ENCODE peak calls at places on chromosomes 3 and 15, in ten cellular contexts. One of them, this sample, is unnamed.

GRCh38 chr15:88911766-88912118 is 1.4 kb downstream of the MFGE8 start:
- DNase-seq in ACHN: peak; percentile 10
- DNase-seq in HepG2: no peak
- DNase-seq in EL: no peak
- DNase-seq in AML-193: no peak
- DNase-seq in mesendoderm: peak; percentile 92
- DNase-seq in neuronal stem cell: no peak
- DNase-seq in AG10803: no peak
- DNase-seq in Right ventricle myocardium superior: peak; percentile 66
- DNase-seq in GF-D8: no peak
- DNase-seq in this sample: peak; percentile 84

GRCh38 chr3:107892960-107893359 is 197.9 kb downstream of the CD47 start:
- DNase-seq in Right ventricle myocardium superior: no peak
- DNase-seq in neuronal stem cell: no peak
- DNase-seq in AG10803: peak; percentile 35
- DNase-seq in AML-193: no peak
- DNase-seq in HepG2: no peak
- DNase-seq in GF-D8: no peak
- DNase-seq in EL: peak; percentile 73
- DNase-seq in mesendoderm: no peak
- DNase-seq in ACHN: no peak
- DNase-seq in this sample: no peak

GRCh38 chr3:55906896-55907295 is 419.8 kb upstream of the WNT5A start:
- DNase-seq in mesendoderm: no peak
- DNase-seq in HepG2: no peak
- DNase-seq in GF-D8: no peak
- DNase-seq in EL: no peak
- DNase-seq in Right ventricle myocardium superior: no peak
- DNase-seq in ACHN: no peak
- DNase-seq in neuronal stem cell: no peak
- DNase-seq in AML-193: no peak
- DNase-seq in AG10803: no peak
- DNase-seq in this sample: no peak

GRCh38 chr15:74983725-74984231 is 11.6 kb upstream of the SCAMP5 start:
- DNase-seq in mesendoderm: no peak
- DNase-seq in EL: no peak
- DNase-seq in GF-D8: no peak
- DNase-seq in neuronal stem cell: no peak
- DNase-seq in ACHN: peak; percentile 55
- DNase-seq in HepG2: no peak
- DNase-seq in AML-193: no peak
- DNase-seq in Right ventricle myocardium superior: no peak
- DNase-seq in AG10803: no peak
- DNase-seq in this sample: no peak

GRCh38 chr3:113531826-113532697 is at the start of gene SIDT1:
- DNase-seq in mesendoderm: peak; percentile 10
- DNase-seq in ACHN: peak; percentile 46
- DNase-seq in Right ventricle myocardium superior: no peak
- DNase-seq in EL: peak; percentile 35
- DNase-seq in AG10803: no peak
- DNase-seq in GF-D8: no peak
- DNase-seq in neuronal stem cell: peak; percentile 21
- DNase-seq in HepG2: no peak
- DNase-seq in AML-193: peak; percentile 59
- DNase-seq in this sample: peak; percentile 56

GRCh38 chr15:74265046-74265639 is 29.0 kb downstream of the CCDC33 start:
- DNase-seq in GF-D8: no peak
- DNase-seq in Right ventricle myocardium superior: no peak
- DNase-seq in AML-193: no peak
- DNase-seq in AG10803: peak; percentile 7
- DNase-seq in HepG2: peak; percentile 12
- DNase-seq in EL: peak; percentile 16
- DNase-seq in neuronal stem cell: peak; percentile 87
- DNase-seq in ACHN: peak; percentile 32
- DNase-seq in mesendoderm: peak; percentile 72
- DNase-seq in this sample: peak; percentile 79

GRCh38 chr3:138848696-138849095 is 14.0 kb upstream of the PIK3CB start:
- DNase-seq in Right ventricle myocardium superior: no peak
- DNase-seq in GF-D8: no peak
- DNase-seq in EL: no peak
- DNase-seq in AML-193: no peak
- DNase-seq in ACHN: no peak
- DNase-seq in neuronal stem cell: no peak
- DNase-seq in HepG2: no peak
- DNase-seq in AG10803: no peak
- DNase-seq in mesendoderm: no peak
- DNase-seq in this sample: no peak

GRCh38 chr3:31575448-31575847 is 42.7 kb downstream of the STT3B start:
- DNase-seq in ACHN: no peak
- DNase-seq in mesendoderm: no peak
- DNase-seq in EL: peak; percentile 1
- DNase-seq in neuronal stem cell: no peak
- DNase-seq in AML-193: no peak
- DNase-seq in AG10803: no peak
- DNase-seq in Right ventricle myocardium superior: no peak
- DNase-seq in HepG2: no peak
- DNase-seq in GF-D8: no peak
- DNase-seq in this sample: no peak

GRCh38 chr3:157204431-157204830 is 44.5 kb upstream of the CCNL1 start:
- DNase-seq in mesendoderm: peak; percentile 32
- DNase-seq in ACHN: peak; percentile 53
- DNase-seq in EL: peak; percentile 47
- DNase-seq in AG10803: peak; percentile 74
- DNase-seq in Right ventricle myocardium superior: no peak
- DNase-seq in GF-D8: peak; percentile 1
- DNase-seq in AML-193: peak; percentile 56
- DNase-seq in HepG2: no peak
- DNase-seq in neuronal stem cell: no peak
- DNase-seq in this sample: peak; percentile 40

GRCh38 chr15:31303434-31304073 is 23.1 kb upstream of the KLF13 start:
- DNase-seq in EL: no peak
- DNase-seq in GF-D8: no peak
- DNase-seq in AML-193: no peak
- DNase-seq in AG10803: peak; percentile 9
- DNase-seq in neuronal stem cell: no peak
- DNase-seq in mesendoderm: peak; percentile 59
- DNase-seq in Right ventricle myocardium superior: peak; percentile 79
- DNase-seq in HepG2: no peak
- DNase-seq in ACHN: no peak
- DNase-seq in this sample: no peak

GRCh38 chr3:194685723-194686413 is at the start of gene FAM43A:
- DNase-seq in AG10803: peak; percentile 97
- DNase-seq in AML-193: peak; percentile 93
- DNase-seq in EL: peak; percentile 94
- DNase-seq in mesendoderm: peak; percentile 95
- DNase-seq in ACHN: peak; percentile 79
- DNase-seq in Right ventricle myocardium superior: peak; percentile 96
- DNase-seq in HepG2: peak; percentile 73
- DNase-seq in GF-D8: peak; percentile 80
- DNase-seq in neuronal stem cell: peak; percentile 67
- DNase-seq in this sample: peak; percentile 89

GRCh38 chr15:77804210-77804609 is 171.5 kb upstream of the LINGO1 start:
- DNase-seq in Right ventricle myocardium superior: peak; percentile 58
- DNase-seq in AG10803: no peak
- DNase-seq in ACHN: no peak
- DNase-seq in GF-D8: no peak
- DNase-seq in EL: no peak
- DNase-seq in HepG2: no peak
- DNase-seq in mesendoderm: peak; percentile 28
- DNase-seq in neuronal stem cell: no peak
- DNase-seq in AML-193: no peak
- DNase-seq in this sample: no peak

GRCh38 chr3:37198996-37199395 is 24.6 kb upstream of the LRRFIP2 start:
- DNase-seq in ACHN: no peak
- DNase-seq in AG10803: peak; percentile 76
- DNase-seq in HepG2: no peak
- DNase-seq in GF-D8: no peak
- DNase-seq in mesendoderm: no peak
- DNase-seq in neuronal stem cell: no peak
- DNase-seq in AML-193: no peak
- DNase-seq in EL: peak; percentile 57
- DNase-seq in Right ventricle myocardium superior: no peak
- DNase-seq in this sample: no peak

GRCh38 chr3:67733269-67733950 is 79.0 kb upstream of the SUCLG2 start:
- DNase-seq in AG10803: no peak
- DNase-seq in AML-193: no peak
- DNase-seq in ACHN: no peak
- DNase-seq in mesendoderm: no peak
- DNase-seq in Right ventricle myocardium superior: no peak
- DNase-seq in GF-D8: no peak
- DNase-seq in EL: no peak
- DNase-seq in neuronal stem cell: no peak
- DNase-seq in HepG2: no peak
- DNase-seq in this sample: no peak

GRCh38 chr3:45026957-45027356 is 854 bp downstream of the CLEC3B start:
- DNase-seq in AML-193: no peak
- DNase-seq in HepG2: peak; percentile 4
- DNase-seq in Right ventricle myocardium superior: peak; percentile 94
- DNase-seq in AG10803: peak; percentile 85
- DNase-seq in GF-D8: no peak
- DNase-seq in mesendoderm: peak; percentile 93
- DNase-seq in ACHN: no peak
- DNase-seq in EL: peak; percentile 81
- DNase-seq in neuronal stem cell: no peak
- DNase-seq in this sample: no peak

GRCh38 chr3:44104668-44105321 is 136.9 kb upstream of the TOPAZ1 start:
- DNase-seq in AML-193: no peak
- DNase-seq in neuronal stem cell: no peak
- DNase-seq in mesendoderm: peak; percentile 79
- DNase-seq in Right ventricle myocardium superior: no peak
- DNase-seq in GF-D8: no peak
- DNase-seq in HepG2: no peak
- DNase-seq in AG10803: peak; percentile 46
- DNase-seq in EL: peak; percentile 60
- DNase-seq in ACHN: peak; percentile 55
- DNase-seq in this sample: peak; percentile 84

GRCh38 chr3:188183452-188183851 is 29.5 kb downstream of the LPP start:
- DNase-seq in AG10803: no peak
- DNase-seq in EL: no peak
- DNase-seq in Right ventricle myocardium superior: no peak
- DNase-seq in HepG2: no peak
- DNase-seq in AML-193: no peak
- DNase-seq in GF-D8: no peak
- DNase-seq in mesendoderm: no peak
- DNase-seq in ACHN: no peak
- DNase-seq in neuronal stem cell: no peak
- DNase-seq in this sample: no peak

GRCh38 chr3:37999836-38000235 is 9.2 kb downstream of the VILL start:
- DNase-seq in AG10803: no peak
- DNase-seq in Right ventricle myocardium superior: no peak
- DNase-seq in ACHN: no peak
- DNase-seq in HepG2: no peak
- DNase-seq in neuronal stem cell: no peak
- DNase-seq in EL: no peak
- DNase-seq in mesendoderm: no peak
- DNase-seq in AML-193: no peak
- DNase-seq in GF-D8: no peak
- DNase-seq in this sample: no peak

GRCh38 chr3:122572940-122573412 is 4.5 kb upstream of the PARP15 start:
- DNase-seq in Right ventricle myocardium superior: no peak
- DNase-seq in AG10803: no peak
- DNase-seq in EL: peak; percentile 72
- DNase-seq in ACHN: no peak
- DNase-seq in GF-D8: no peak
- DNase-seq in AML-193: peak; percentile 36
- DNase-seq in mesendoderm: peak; percentile 71
- DNase-seq in neuronal stem cell: no peak
- DNase-seq in HepG2: peak; percentile 88
- DNase-seq in this sample: peak; percentile 23

GRCh38 chr3:180421221-180421620 is 180.7 kb upstream of the TTC14 start:
- DNase-seq in GF-D8: no peak
- DNase-seq in AG10803: no peak
- DNase-seq in Right ventricle myocardium superior: no peak
- DNase-seq in AML-193: no peak
- DNase-seq in ACHN: no peak
- DNase-seq in mesendoderm: peak; percentile 1
- DNase-seq in EL: peak; percentile 16
- DNase-seq in neuronal stem cell: no peak
- DNase-seq in HepG2: no peak
- DNase-seq in this sample: no peak